ENCODE peak calls at places on chromosomes 2 and 18, in eight cellular contexts. B, L, R, F, X, Z, Q and W are unnamed samples. For H3K9me3, the result is how much of the 10 kb centered on the place peaks cover.

GRCh38 chr18:1062592-1062991 is 157.9 kb downstream of the ADCYAP1 start:
- DNase-seq in X (no peak), B (no peak), F (no peak), Z (no peak), Q (no peak), L (peak), R (no peak), W (no peak)

GRCh38 chr2:90209806-90210205 is 1518.3 kb downstream of the RPIA start:
- DNase-seq in F (no peak), B (no peak), Q (no peak), X (no peak), Z (no peak), R (no peak), L (no peak), W (no peak)

GRCh38 chr2:237213325-237214040 is 127.8 kb downstream of the COPS8 start:
- DNase-seq in B (no peak), Q (peak), F (peak), L (peak), R (no peak), X (no peak), Z (no peak), W (no peak)

GRCh38 chr2:119435148-119435952 is 3.7 kb downstream of the TMEM37 start:
- DNase-seq in F (no peak), R (peak), X (no peak), B (no peak), Z (no peak), L (no peak), Q (no peak), W (no peak)

GRCh38 chr2:11343626-11344341 is 652 bp downstream of the ROCK2 start:
- DNase-seq in Q (peak), R (peak), L (peak), Z (peak), B (peak), X (peak), F (peak), W (peak)

GRCh38 chr2:156452971-156453370 is 16.8 kb downstream of the GPD2 start:
- DNase-seq in X (no peak), B (no peak), Q (no peak), L (no peak), F (no peak), Z (no peak), R (no peak), W (no peak)

GRCh38 chr2:66432801-66433694 is 1.9 kb upstream of the MEIS1 start:
- DNase-seq in R (peak), X (no peak), Z (peak), F (peak), Q (peak), B (no peak), L (peak), W (no peak)

GRCh38 chr2:125386074-125386473 is 1269.9 kb upstream of the GYPC start:
- DNase-seq in F (no peak), R (no peak), X (no peak), L (peak), B (no peak), Z (no peak), Q (no peak), W (no peak)

GRCh38 chr18:52069201-52069600 is 270.8 kb upstream of the DCC start:
- DNase-seq in L (no peak), Z (no peak), R (no peak), Q (no peak), X (no peak), B (no peak), F (no peak), W (no peak)

GRCh38 chr2:203646266-203646864 is 60.1 kb upstream of the CD28 start:
- DNase-seq in Z (no peak), F (no peak), R (no peak), Q (peak), X (no peak), B (no peak), L (no peak), W (no peak)

GRCh38 chr2:112831380-112831930 is 5.1 kb downstream of the IL1B start:
- DNase-seq in X (no peak), F (no peak), Z (peak), R (no peak), L (no peak), Q (no peak), B (no peak), W (no peak)

GRCh38 chr2:40451926-40452605 is at the start of gene SLC8A1:
- DNase-seq in B (no peak), L (peak), X (no peak), Z (peak), F (peak), R (no peak), Q (peak), W (no peak)

GRCh38 chr2:101047075-101047766 is 45.1 kb downstream of the RPL31 start:
- DNase-seq in Z (no peak), R (no peak), Q (peak), F (no peak), X (no peak), L (peak), B (no peak), W (no peak)

GRCh38 chr2:217749009-217749408 is 253.8 kb downstream of the TNS1 start:
- DNase-seq in X (no peak), Z (no peak), F (no peak), Q (no peak), L (no peak), B (no peak), R (no peak), W (no peak)

GRCh38 chr2:183229386-183229785 is 105.1 kb downstream of the NUP35 start:
- DNase-seq in Z (no peak), R (no peak), Q (no peak), B (no peak), X (no peak), F (peak), L (no peak), W (no peak)

GRCh38 chr2:6072757-6073156 is 380.6 kb downstream of the SOX11 start:
- DNase-seq in R (no peak), Z (no peak), F (no peak), B (no peak), L (no peak), Q (no peak), X (no peak), W (no peak)

GRCh38 chr2:163198007-163198406 is 359.4 kb upstream of the KCNH7 start:
- DNase-seq in X (no peak), Q (no peak), R (no peak), B (no peak), F (no peak), L (no peak), Z (no peak), W (no peak)

GRCh38 chr2:5690718-5691658 is 1.2 kb upstream of the SOX11 start:
- DNase-seq in L (no peak), B (no peak), X (no peak), Q (no peak), F (peak), R (no peak), Z (no peak), W (no peak)

GRCh38 chr2:200862532-200863000 is 1.9 kb downstream of the CLK1 start:
- DNase-seq in F (peak), R (peak), X (peak), Q (no peak), L (peak), Z (no peak), B (peak), W (peak)

GRCh38 chr2:53235836-53236582 is 531.6 kb upstream of the CHAC2 start:
- DNase-seq in L (no peak), F (no peak), R (peak), Z (no peak), X (no peak), B (no peak), Q (no peak), W (no peak)

GRCh38 chr2:85468704-85469349 is 50.3 kb downstream of the SH2D6 start:
- DNase-seq in X (no peak), Q (no peak), B (no peak), R (peak), F (peak), L (peak), Z (no peak), W (no peak)

GRCh38 chr2:149143734-149144133 is 105.2 kb downstream of the LYPD6B start:
- DNase-seq in L (no peak), F (no peak), R (no peak), Q (no peak), X (no peak), Z (no peak), B (no peak), W (no peak)

GRCh38 chr2:43158259-43158880 is 68.0 kb downstream of the ZFP36L2 start:
- DNase-seq in B (peak), Z (peak), L (peak), Q (peak), X (no peak), R (peak), F (peak), W (no peak)

GRCh38 chr2:109372614-109373013 is 241.2 kb downstream of the SEPTIN10 start:
- DNase-seq in X (no peak), F (no peak), L (no peak), R (peak), Q (no peak), Z (no peak), B (no peak), W (no peak)

GRCh38 chr2:121898483-121898882 is 143.0 kb downstream of the TSN start:
- DNase-seq in Z (no peak), Q (no peak), L (no peak), R (no peak), X (no peak), B (no peak), F (peak), W (no peak)

GRCh38 chr18:74896390-74896991 is 298.8 kb downstream of the ZNF407 start:
- DNase-seq in Z (no peak), R (peak), L (peak), B (peak), F (peak), Q (no peak), X (peak), W (no peak)

GRCh38 chr18:9683418-9684396 is 24.4 kb upstream of the RAB31 start:
- DNase-seq in Z (no peak), Q (no peak), L (peak), B (no peak), X (no peak), F (peak), R (no peak), W (no peak)

GRCh38 chr2:25073914-25074313 is 32.0 kb downstream of the EFR3B start:
- DNase-seq in Z (no peak), L (no peak), F (no peak), B (no peak), X (no peak), R (no peak), Q (no peak), W (no peak)

DNA sequence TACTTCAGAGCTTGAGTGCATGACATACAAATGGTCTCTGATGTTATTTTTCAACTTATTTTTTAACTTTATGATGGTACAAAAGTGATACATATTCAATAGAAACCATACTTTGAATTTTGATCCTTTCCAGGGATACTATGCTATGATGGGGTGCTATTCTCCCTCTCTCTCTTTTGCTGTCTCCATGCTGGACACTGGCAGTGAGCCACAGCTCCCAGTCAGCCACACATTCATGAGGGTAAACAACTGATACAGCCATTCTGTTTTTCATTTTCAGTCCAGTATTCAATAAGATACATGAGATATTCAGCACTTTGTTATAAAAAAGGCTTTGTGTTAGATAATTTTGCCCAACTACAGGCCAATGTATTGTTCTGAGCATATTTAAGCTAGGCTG is 859.3 kb upstream of the KLHL29 start:
- DNase-seq in R (no peak), L (no peak), X (no peak), Q (no peak), Z (no peak), F (no peak), B (no peak), W (no peak)
- H3K9me3 ChIP-seq in R (under half), L (under half), X (under half), Q (under half), Z (under half), F (under half), B (under half), W (under half)

GRCh38 chr2:88686320-88686719 is 5.2 kb upstream of the RPIA start:
- DNase-seq in X (no peak), R (no peak), B (no peak), F (no peak), Z (no peak), L (no peak), Q (no peak), W (no peak)

GRCh38 chr2:88680266-88680902 is 11.1 kb upstream of the RPIA start:
- DNase-seq in X (no peak), Z (no peak), F (no peak), B (no peak), L (no peak), R (no peak), Q (no peak), W (no peak)

GRCh38 chr2:88683160-88684021 is 8.1 kb upstream of the RPIA start:
- DNase-seq in F (no peak), L (peak), Q (no peak), Z (no peak), B (no peak), X (no peak), R (no peak), W (no peak)

GRCh38 chr2:88684519-88684918 is 7.0 kb upstream of the RPIA start:
- DNase-seq in Q (no peak), F (no peak), B (no peak), L (no peak), Z (no peak), R (no peak), X (no peak), W (no peak)

GRCh38 chr2:88680916-88681315 is 10.6 kb upstream of the RPIA start:
- DNase-seq in B (no peak), R (no peak), X (no peak), L (no peak), Q (no peak), F (no peak), Z (no peak), W (no peak)
- H3K9me3 ChIP-seq in B (under half), R (under half), X (under half), L (under half), Q (under half), F (under half), Z (under half), W (under half)

DNA sequence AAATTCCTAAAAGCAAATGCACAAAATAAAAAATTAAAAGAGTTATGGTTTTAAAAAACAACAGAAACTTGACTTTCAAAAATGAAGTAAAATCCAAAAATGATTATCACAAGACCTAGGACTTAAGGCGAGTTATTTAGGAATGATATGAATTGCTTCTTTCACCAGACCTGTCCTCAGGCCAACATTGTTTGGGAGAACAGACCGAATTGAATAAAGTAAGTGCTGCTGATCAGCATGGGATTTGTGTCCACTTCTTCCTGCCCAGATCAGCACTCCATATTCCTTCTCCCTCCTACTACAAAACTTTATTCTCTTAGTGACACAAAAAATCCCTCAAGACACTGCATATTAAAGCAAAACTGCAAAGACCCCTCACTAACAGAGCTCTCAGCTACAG is 39.1 kb downstream of the WDFY1 start:
- DNase-seq in F (no peak), B (no peak), L (no peak), Q (no peak), Z (no peak), X (no peak), R (no peak), W (no peak)
- H3K9me3 ChIP-seq in F (under half), B (under half), L (under half), Q (under half), Z (under half), X (under half), R (under half), W (under half)

DNA sequence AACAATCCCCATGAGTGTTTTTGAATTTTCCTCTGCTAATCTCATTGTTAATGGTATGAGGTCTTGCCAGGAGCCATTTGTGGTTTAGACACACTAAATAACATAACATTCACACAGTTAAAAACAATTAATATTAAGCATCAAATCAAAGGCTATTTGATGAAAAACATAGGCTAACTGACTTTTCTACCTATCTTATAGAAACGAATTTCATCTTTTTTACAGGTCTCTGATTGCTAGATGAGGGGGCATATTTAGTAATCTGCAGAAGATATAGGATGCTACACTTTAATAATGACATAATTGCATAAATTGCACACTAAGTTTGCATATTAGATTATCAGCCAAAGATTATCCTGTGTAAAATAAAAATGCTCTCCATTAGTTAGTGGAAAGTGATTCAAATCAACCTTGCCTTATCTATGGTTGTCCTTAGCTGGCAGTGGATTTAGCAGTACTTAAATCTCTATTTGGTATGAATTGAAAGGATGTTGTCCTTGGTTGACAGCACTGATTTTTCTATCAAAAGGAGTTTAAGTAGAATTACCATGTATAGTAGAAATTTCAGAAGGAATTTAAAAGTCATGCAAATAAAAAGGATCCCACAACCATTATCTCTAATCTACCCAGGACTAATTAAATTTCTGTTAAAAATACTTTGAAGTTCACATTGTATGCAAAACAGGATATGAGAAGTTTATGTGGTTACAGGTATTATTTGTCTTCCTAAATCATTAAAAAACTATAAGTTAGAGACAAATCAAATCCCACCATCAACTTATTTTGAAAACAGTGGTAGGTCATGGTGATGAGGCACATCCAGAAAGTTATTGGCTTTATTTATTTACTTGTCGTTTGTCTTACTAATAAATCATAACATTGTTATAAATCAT is 50.6 kb upstream of the SPAG16 start:
- DNase-seq in L (no peak), F (no peak), R (no peak), Z (no peak), Q (no peak), X (no peak), B (no peak), W (no peak)
- H3K9me3 ChIP-seq in L (under half), F (under half), R (under half), Z (under half), Q (under half), X (under half), B (under half), W (under half)

DNA sequence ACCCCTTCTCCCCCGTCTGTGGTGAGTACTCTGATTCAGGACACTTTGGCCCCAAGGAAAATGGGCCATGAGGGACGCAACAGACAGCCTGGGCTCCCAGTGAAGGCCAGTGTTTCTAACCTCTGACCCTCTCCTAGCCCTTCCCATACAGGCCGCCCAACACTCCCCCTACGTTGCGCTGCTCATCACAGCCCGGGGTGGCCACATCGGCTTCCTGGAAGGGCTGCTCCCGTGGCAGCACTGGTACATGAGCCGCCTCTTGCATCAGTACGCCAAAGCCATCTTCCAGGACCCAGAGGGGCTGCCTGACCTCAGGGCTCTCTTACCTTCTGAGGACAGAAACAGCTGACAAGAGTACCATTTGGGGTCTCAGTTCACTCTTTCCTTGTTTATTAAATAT is 4.0 kb downstream of the PREB start:
- DNase-seq in F (no peak), Z (no peak), X (no peak), L (no peak), Q (no peak), R (no peak), B (no peak), W (no peak)
- H3K9me3 ChIP-seq in F (under half), Z (under half), X (under half), L (under half), Q (under half), R (under half), B (under half), W (under half)

DNA sequence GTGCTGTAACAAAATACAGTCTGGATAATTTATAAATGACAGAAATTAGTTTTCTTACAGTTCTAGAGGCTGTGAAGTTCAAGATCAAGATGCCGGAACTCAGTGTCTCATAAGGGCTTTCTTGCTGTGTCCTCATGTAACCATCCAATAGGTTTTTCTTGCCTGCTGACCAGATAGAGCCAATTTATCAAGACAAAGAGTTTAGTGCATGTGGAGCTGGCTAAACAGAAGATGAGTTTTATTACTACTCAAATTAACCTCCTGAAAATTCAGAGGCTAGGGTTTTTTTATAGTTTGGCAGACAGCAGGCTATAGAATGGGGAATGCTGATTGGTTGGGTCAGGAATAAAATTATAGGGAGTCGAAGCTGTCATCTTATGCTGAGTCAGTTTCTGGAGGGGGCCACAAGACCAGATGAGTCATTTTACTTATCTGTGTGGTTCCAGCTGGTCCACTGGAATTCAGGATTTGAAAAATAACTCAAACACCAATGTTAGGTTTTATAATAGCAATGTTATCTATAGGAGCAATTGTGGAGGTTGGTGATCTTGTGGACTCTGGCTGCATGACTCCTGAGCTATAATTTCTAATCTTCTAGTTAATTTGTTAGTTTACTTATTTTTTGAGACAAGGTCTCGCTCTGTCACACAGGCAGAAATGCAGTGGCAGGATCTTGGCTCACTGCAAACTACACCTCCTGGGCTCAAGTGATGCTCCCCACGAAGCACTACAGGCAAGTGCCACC is 3.2 kb upstream of the PDK1 start:
- DNase-seq in R (no peak), Z (no peak), L (peak), B (no peak), Q (no peak), X (no peak), F (peak), W (no peak)
- H3K9me3 ChIP-seq in R (under half), Z (under half), L (under half), B (under half), Q (under half), X (under half), F (under half), W (under half)